ENCODE peak calls at places on chromosomes 7 and 10, in seven cellular contexts. Y is HCT116, B is GM23248, N is hippocampal formation, Z is NCI-H524, G is NCI-H1105 treated with DMSO at 0.1 percent for 48 hours, X is NCI-H1048. A is an unnamed sample.

GRCh38 chr7:54788664-54789063 is 29.7 kb upstream of the SEC61G start:
- DNase-seq in Y (peak), B (peak), X (peak), N (peak), Z (peak), G (peak), A (no peak)

GRCh38 chr7:114026486-114027089 is 107.8 kb upstream of the PPP1R3A start:
- DNase-seq in N (no peak), Z (peak), G (peak), B (peak), X (peak), Y (peak), A (peak)

GRCh38 chr7:1546274-1546908 is 9.6 kb downstream of the TMEM184A start:
- DNase-seq in X (no peak), Y (no peak), Z (no peak), G (no peak), B (no peak), N (no peak), A (no peak)

GRCh38 chr10:85786401-85786899 is 580.1 kb downstream of the GRID1 start:
- DNase-seq in Z (peak), X (no peak), B (no peak), N (peak), Y (peak), G (no peak), A (no peak)

GRCh38 chr7:77738871-77739270 is 42.6 kb downstream of the RSBN1L start:
- DNase-seq in N (no peak), Z (no peak), X (no peak), Y (no peak), G (no peak), B (peak), A (no peak)

GRCh38 chr7:158541330-158542010 is 46.2 kb downstream of the PTPRN2 start:
- DNase-seq in N (peak), Y (no peak), G (no peak), X (no peak), B (no peak), Z (no peak), A (no peak)

GRCh38 chr7:3176112-3176836 is 124.8 kb upstream of the SDK1 start:
- DNase-seq in B (no peak), Z (no peak), Y (no peak), X (no peak), G (no peak), N (no peak), A (no peak)

GRCh38 chr10:47049906-47050305 is 138.7 kb downstream of the PTPN20 start:
- DNase-seq in B (no peak), Y (no peak), N (no peak), Z (no peak), X (no peak), G (no peak), A (no peak)

GRCh38 chr10:86413046-86413728 is 46.6 kb upstream of the GRID1 start:
- DNase-seq in X (no peak), N (no peak), Y (no peak), G (no peak), Z (no peak), B (peak), A (no peak)

GRCh38 chr10:78889536-78890063 is 179.2 kb upstream of the ZMIZ1 start:
- DNase-seq in N (no peak), G (peak), Z (no peak), X (no peak), Y (no peak), B (no peak), A (no peak)

GRCh38 chr7:38548605-38549004 is 82.6 kb downstream of the AMPH start:
- DNase-seq in G (no peak), B (no peak), Z (no peak), N (no peak), X (no peak), Y (no peak), A (no peak)

GRCh38 chr10:113666682-113667252 is 2.9 kb upstream of the NRAP start:
- DNase-seq in G (no peak), N (no peak), Y (no peak), Z (no peak), X (no peak), B (peak), A (no peak)